ENCODE peak calls at places on chromosomes 5 and 9, in five cellular contexts. One of them, this sample, is unnamed.

GRCh38 chr9:121703014-121703734 is 51.7 kb downstream of the DAB2IP start:
- DNase-seq in iPS-NIHi11: no peak
- DNase-seq in H7: peak
- DNase-seq in AG10803: no peak
- DNase-seq in WERI-Rb-1: no peak
- DNase-seq in this sample: no peak

GRCh38 chr5:101590384-101590783 is 687.3 kb upstream of the ST8SIA4 start:
- DNase-seq in H7: peak
- DNase-seq in AG10803: no peak
- DNase-seq in iPS-NIHi11: peak
- DNase-seq in WERI-Rb-1: peak
- DNase-seq in this sample: no peak

GRCh38 chr9:88791105-88791805 is 200.0 kb upstream of the S1PR3 start:
- DNase-seq in AG10803: peak
- DNase-seq in iPS-NIHi11: no peak
- DNase-seq in H7: no peak
- DNase-seq in WERI-Rb-1: no peak
- DNase-seq in this sample: no peak

GRCh38 chr5:174583071-174583470 is 141.3 kb upstream of the MSX2 start:
- DNase-seq in AG10803: no peak
- DNase-seq in H7: no peak
- DNase-seq in iPS-NIHi11: no peak
- DNase-seq in WERI-Rb-1: no peak
- DNase-seq in this sample: no peak

GRCh38 chr9:88076286-88077070 is 61.8 kb downstream of the SPATA31C2 start:
- DNase-seq in WERI-Rb-1: peak
- DNase-seq in AG10803: peak
- DNase-seq in iPS-NIHi11: peak
- DNase-seq in H7: peak
- DNase-seq in this sample: peak

GRCh38 chr9:93636667-93637066 is 60.3 kb downstream of the PHF2 start:
- DNase-seq in iPS-NIHi11: no peak
- DNase-seq in H7: peak
- DNase-seq in WERI-Rb-1: no peak
- DNase-seq in AG10803: no peak
- DNase-seq in this sample: no peak

GRCh38 chr9:28093141-28093540 is 519.9 kb upstream of the C9orf72 start:
- DNase-seq in AG10803: no peak
- DNase-seq in iPS-NIHi11: no peak
- DNase-seq in WERI-Rb-1: no peak
- DNase-seq in H7: no peak
- DNase-seq in this sample: no peak

GRCh38 chr5:76372320-76373054 is 30.6 kb upstream of the IQGAP2 start:
- DNase-seq in iPS-NIHi11: peak
- DNase-seq in WERI-Rb-1: no peak
- DNase-seq in AG10803: peak
- DNase-seq in H7: peak
- DNase-seq in this sample: peak

GRCh38 chr9:38342096-38342495 is 50.4 kb upstream of the ALDH1B1 start:
- DNase-seq in iPS-NIHi11: no peak
- DNase-seq in H7: no peak
- DNase-seq in AG10803: peak
- DNase-seq in WERI-Rb-1: no peak
- DNase-seq in this sample: no peak

GRCh38 chr5:44236040-44236439 is 153.2 kb downstream of the FGF10 start:
- DNase-seq in WERI-Rb-1: no peak
- DNase-seq in H7: no peak
- DNase-seq in iPS-NIHi11: no peak
- DNase-seq in AG10803: no peak
- DNase-seq in this sample: no peak

GRCh38 chr9:84808416-84808815 is 138.9 kb downstream of the NTRK2 start:
- DNase-seq in WERI-Rb-1: no peak
- DNase-seq in AG10803: no peak
- DNase-seq in H7: no peak
- DNase-seq in iPS-NIHi11: no peak
- DNase-seq in this sample: no peak

GRCh38 chr9:6412572-6413364 is at the start of gene UHRF2:
- DNase-seq in iPS-NIHi11: peak
- DNase-seq in H7: peak
- DNase-seq in AG10803: peak
- DNase-seq in WERI-Rb-1: peak
- DNase-seq in this sample: peak

This sample was measured in keratinocyte.